ENCODE peak calls at places on chromosomes 5 and 9, in nine cellular contexts. V is WERI-Rb-1, M is colonic mucosa, I is PC-3, H is BE2C, L is sigmoid colon, G is astrocyte, O is heart right ventricle, U is tibial artery. J is an unnamed sample.

GRCh38 chr5:76736679-76737078 is 20.8 kb downstream of the F2R start:
- DNase-seq in H (no peak), G (no peak), V (no peak), M (no peak), I (no peak), U (no peak), O (no peak), L (no peak), J (no peak)

GRCh38 chr5:151665584-151665982 is 21.1 kb downstream of the SPARC start:
- DNase-seq in U (no peak), V (no peak), I (no peak), G (no peak), L (no peak), O (no peak), H (no peak), M (no peak), J (no peak)

GRCh38 chr5:57172466-57172961 is 1.3 kb upstream of the GPBP1 start:
- DNase-seq in V (no peak), G (no peak), L (no peak), U (no peak), M (peak; percentile 41), H (no peak), I (peak; percentile 24), O (no peak), J (no peak)

GRCh38 chr9:114409103-114409780 is 21.5 kb upstream of the AKNA start:
- DNase-seq in O (no peak), U (no peak), M (no peak), I (peak; percentile 5), G (peak; percentile 32), V (no peak), H (no peak), L (no peak), J (no peak)

GRCh38 chr5:76269259-76269958 is 133.7 kb upstream of the IQGAP2 start:
- DNase-seq in I (no peak), V (no peak), M (no peak), H (no peak), O (no peak), L (no peak), G (peak; percentile 1), U (no peak), J (no peak)

GRCh38 chr5:171600736-171601265 is 181.4 kb downstream of the FGF18 start:
- DNase-seq in V (no peak), G (no peak), M (no peak), H (no peak), L (no peak), I (no peak), O (no peak), U (peak; percentile 68), J (no peak)

GRCh38 chr9:12784461-12785250 is 9.8 kb downstream of the LURAP1L start:
- DNase-seq in I (peak; percentile 96), V (no peak), O (no peak), U (peak; percentile 67), H (no peak), G (peak; percentile 96), L (peak; percentile 75), M (peak; percentile 40), J (peak; percentile 82)

GRCh38 chr9:33375238-33375840 is 27.0 kb downstream of the AQP7 start:
- DNase-seq in V (peak; percentile 53), O (no peak), U (no peak), L (no peak), I (no peak), H (no peak), G (peak; percentile 23), M (no peak), J (no peak)

GRCh38 chr9:124054671-124055212 is 43.2 kb downstream of the LHX2 start:
- DNase-seq in I (peak; percentile 84), U (no peak), M (no peak), H (no peak), V (no peak), G (peak; percentile 99), O (no peak), L (no peak), J (peak; percentile 41)

GRCh38 chr5:35822541-35822940 is 34.1 kb upstream of the IL7R start:
- DNase-seq in L (no peak), M (no peak), O (no peak), G (no peak), H (no peak), U (no peak), I (no peak), V (no peak), J (no peak)

GRCh38 chr9:100474082-100474949 is 1.4 kb downstream of the TMEFF1 start:
- DNase-seq in I (no peak), V (peak; percentile 47), M (no peak), L (no peak), O (no peak), G (no peak), U (peak; percentile 20), H (peak; percentile 34), J (no peak)
- H3K4me3 ChIP-seq in I (peak overlapping the region; percentile 72), V (peak overlapping the region; percentile 88), M (peak overlapping the region; percentile 50), L (peak overlapping the region; percentile 63), O (peak overlapping the region; percentile 66), G (peak overlapping the region; percentile 60), U (peak overlapping the region; percentile 62), H (peak overlapping the region; percentile 75), J (peak overlapping the region; percentile 76)

DNA sequence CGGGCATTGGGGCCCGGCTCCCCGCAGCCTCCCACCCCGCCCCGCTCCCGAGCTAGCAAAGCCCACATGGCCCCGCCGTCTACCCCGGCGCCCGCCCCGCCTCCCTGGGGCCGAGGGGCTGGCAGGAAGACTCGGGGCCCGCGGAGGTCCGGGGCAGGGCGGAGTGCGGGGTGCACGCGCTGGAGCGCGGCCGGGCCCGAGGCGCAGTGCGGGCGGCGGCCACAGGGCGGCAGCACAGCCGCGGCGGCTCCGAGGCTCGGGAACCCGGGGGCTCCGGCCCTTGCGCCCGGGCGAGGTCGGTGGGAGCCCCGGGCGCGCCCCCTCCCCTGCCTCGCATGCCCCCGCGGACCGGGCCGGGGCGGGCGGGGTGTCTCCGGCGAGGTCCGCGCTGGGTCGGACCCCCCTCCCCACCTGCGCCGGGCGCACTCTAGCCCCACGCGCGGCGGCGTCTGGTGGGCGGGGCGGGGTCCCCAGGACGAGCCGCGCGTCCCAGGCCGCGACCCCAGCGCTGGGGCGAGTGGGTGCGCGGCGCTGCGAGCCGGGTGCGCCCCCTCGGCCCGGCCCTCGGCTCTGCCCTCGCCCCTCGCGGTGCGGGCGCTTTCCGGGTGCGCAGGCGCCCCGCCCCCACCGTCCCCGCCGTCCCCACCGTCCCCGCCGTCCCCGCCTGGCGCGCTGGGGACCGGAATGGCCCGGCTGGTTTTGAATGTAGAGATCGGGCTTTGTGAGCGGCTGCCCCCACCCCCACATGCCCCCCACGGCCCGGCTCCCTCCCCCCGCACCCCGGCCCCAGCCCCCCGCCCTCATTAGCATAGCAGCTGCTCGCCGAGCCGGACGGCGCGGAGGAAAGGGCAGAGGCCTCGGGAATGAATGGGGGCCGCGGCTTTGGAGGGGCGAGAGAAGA is 6.5 kb downstream of the NRARP start:
- DNase-seq in G (no peak), O (peak; percentile 19), M (peak; percentile 52), H (peak; percentile 67), I (peak; percentile 41), U (no peak), L (no peak), V (no peak), J (no peak)
- TF ChIP-seq CTCF in G (peak; percentile 5), O (peak; percentile 34), M (no peak), H (peak; percentile 21), I (no peak), U (peak; percentile 21), L (no peak), V (peak; percentile 66), J (no peak)

GRCh38 chr5:154470172-154470571 is 7.9 kb downstream of the HAND1 start:
- DNase-seq in V (no peak), I (no peak), G (no peak), H (no peak), O (no peak), L (no peak), M (no peak), U (no peak), J (no peak)
- H3K27me3 ChIP-seq in V (no peaks in the 10 kb centered on the region), I (peaks cover 52% of the 10 kb centered on the region), G (peaks cover 69% of the 10 kb centered on the region), H (no peaks in the 10 kb centered on the region), O (peaks cover 63% of the 10 kb centered on the region), L (no peaks in the 10 kb centered on the region), M (peaks cover 52% of the 10 kb centered on the region), U (peaks cover 54% of the 10 kb centered on the region), J (peaks cover 41% of the 10 kb centered on the region)

GRCh38 chr9:95055337-95055850 is 262.1 kb downstream of the FANCC start:
- DNase-seq in O (no peak), V (no peak), G (no peak), I (no peak), H (no peak), U (no peak), L (no peak), M (no peak), J (no peak)
- H3K4me3 ChIP-seq in O (peak overlapping the region; percentile 33), V (no peak overlapping the region), G (peak overlapping the region; percentile 40), I (no peak overlapping the region), H (peak overlapping the region; percentile 40), U (peak overlapping the region; percentile 44), L (peak overlapping the region; percentile 26), M (no peak overlapping the region), J (peak overlapping the region; percentile 3)

GRCh38 chr9:128702445-128702948 is at the start of gene PKN3:
- DNase-seq in U (peak; percentile 80), M (peak; percentile 93), G (peak; percentile 37), I (peak; percentile 79), V (peak; percentile 96), H (peak; percentile 97), O (peak; percentile 90), L (peak; percentile 91), J (no peak)
- TF ChIP-seq CTCF in U (peak; percentile 84), M (peak; percentile 84), G (peak; percentile 50), I (peak; percentile 84), V (peak; percentile 95), H (peak; percentile 75), O (peak; percentile 95), L (peak; percentile 69), J (peak; percentile 92)